ENCODE peak calls at places on chromosomes 1 and 21, in seven cellular contexts. A is transverse colon; Y is CD8-positive, alpha-beta memory T cell; W is psoas muscle; O is RWPE2; H is A549; Q is GM23248. K is an unnamed sample. For H3K4me1, the result is how much of the 10 kb centered on the place peaks cover.

GRCh38 chr1:167949770-167950169 is 12.9 kb upstream of the MPC2 start:
- DNase-seq in Y (no peak), A (no peak), O (no peak), H (no peak), Q (no peak), W (no peak), K (no peak)

GRCh38 chr1:32769524-32770220 is 47.5 kb downstream of the YARS1 start:
- DNase-seq in H (no peak), A (no peak), Q (peak), Y (no peak), W (no peak), O (no peak), K (no peak)

GRCh38 chr1:192654607-192655389 is 18.9 kb downstream of the RGS13 start:
- DNase-seq in O (no peak), H (no peak), Y (no peak), A (no peak), Q (peak), W (no peak), K (no peak)

GRCh38 chr1:94463765-94464330 is 45.7 kb downstream of the ABCD3 start:
- DNase-seq in H (peak), W (no peak), Y (no peak), A (no peak), O (no peak), Q (peak), K (peak)

GRCh38 chr1:113617438-113618141 is 141.7 kb downstream of the PHTF1 start:
- DNase-seq in Y (no peak), Q (peak), W (no peak), A (no peak), H (no peak), O (no peak), K (no peak)

GRCh38 chr1:26471498-26472329 is 526 bp upstream of the HMGN2 start:
- DNase-seq in Q (peak), A (peak), Y (peak), H (peak), W (peak), O (peak), K (no peak)

GRCh38 chr1:241440904-241441303 is 78.7 kb downstream of the FH start:
- DNase-seq in W (no peak), H (no peak), Y (no peak), O (no peak), A (no peak), Q (no peak), K (no peak)

GRCh38 chr21:38228115-38228514 is 28.7 kb upstream of the KCNJ15 start:
- DNase-seq in Q (no peak), Y (no peak), O (no peak), H (no peak), A (no peak), W (no peak), K (no peak)

GRCh38 chr1:41174170-41174569 is 67.9 kb downstream of the SCMH1 start:
- DNase-seq in W (no peak), H (no peak), Q (no peak), O (no peak), A (no peak), Y (no peak), K (no peak)

GRCh38 chr1:65431111-65431705 is 10.7 kb downstream of the LEPR start:
- DNase-seq in Q (peak), O (no peak), W (no peak), Y (no peak), A (no peak), H (no peak), K (peak)

GRCh38 chr1:9312183-9312582 is 19.5 kb downstream of the SPSB1 start:
- DNase-seq in H (no peak), Y (no peak), W (no peak), A (no peak), Q (no peak), O (no peak), K (no peak)
- H3K4me1 ChIP-seq in H (half or more), Y (under half), W (under half), A (under half), Q (under half), O (under half), K (under half)

DNA sequence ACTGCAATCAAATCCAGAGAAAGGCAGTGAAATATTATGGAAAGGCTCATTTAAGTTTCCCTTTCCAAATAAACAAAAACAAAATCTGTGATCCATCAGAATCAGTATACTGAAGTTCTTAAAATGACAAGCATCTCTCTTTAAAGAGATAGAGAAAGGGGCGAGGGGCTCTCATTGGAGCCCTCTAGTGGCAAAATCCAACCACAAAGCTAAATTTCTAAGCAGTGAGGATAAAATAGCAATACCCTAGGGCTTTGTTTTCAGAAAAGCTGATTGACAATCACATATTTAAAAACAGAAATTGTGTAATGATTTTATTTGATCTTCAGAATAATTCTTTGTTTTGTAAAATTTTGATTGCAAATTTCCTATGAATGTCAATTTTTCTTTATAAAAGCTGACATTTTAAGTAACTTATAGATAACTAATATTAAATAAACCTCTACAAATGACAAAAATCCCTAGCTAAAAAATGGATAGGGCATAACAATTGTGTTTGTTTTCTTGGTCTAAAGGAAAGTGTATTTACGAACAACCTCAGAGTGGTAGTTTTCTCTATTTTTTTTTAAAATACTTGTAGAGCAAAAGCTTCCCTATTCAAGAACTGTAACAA is 138.2 kb downstream of the COL24A1 start:
- DNase-seq in A (no peak), Y (no peak), H (peak), Q (peak), O (no peak), W (no peak), K (no peak)
- H3K4me3 ChIP-seq in A (no peak), Y (no peak), H (no peak), Q (no peak), O (no peak), W (no peak), K (no peak)

GRCh38 chr1:51669191-51669590 is 52.3 kb downstream of the OSBPL9 start:
- DNase-seq in Q (no peak), H (no peak), Y (no peak), A (no peak), W (no peak), O (no peak), K (no peak)
- H3K4me1 ChIP-seq in Q (under half), H (under half), Y (under half), A (under half), W (half or more), O (under half), K (under half)

GRCh38 chr1:1352784-1353388 is 3.7 kb upstream of the DVL1 start:
- DNase-seq in O (peak), W (no peak), H (no peak), A (no peak), Q (no peak), Y (no peak), K (no peak)

GRCh38 chr1:1353389-1354151 is 4.4 kb upstream of the DVL1 start:
- DNase-seq in O (peak), A (no peak), H (no peak), W (no peak), Q (no peak), Y (no peak), K (no peak)

GRCh38 chr1:1356166-1356795 is 2.1 kb downstream of the MXRA8 start:
- DNase-seq in Q (no peak), Y (no peak), W (peak), H (no peak), A (no peak), O (no peak), K (no peak)

GRCh38 chr1:1355376-1355775 is 3.0 kb downstream of the MXRA8 start:
- DNase-seq in O (peak), H (no peak), W (peak), A (no peak), Y (no peak), Q (peak), K (no peak)

DNA sequence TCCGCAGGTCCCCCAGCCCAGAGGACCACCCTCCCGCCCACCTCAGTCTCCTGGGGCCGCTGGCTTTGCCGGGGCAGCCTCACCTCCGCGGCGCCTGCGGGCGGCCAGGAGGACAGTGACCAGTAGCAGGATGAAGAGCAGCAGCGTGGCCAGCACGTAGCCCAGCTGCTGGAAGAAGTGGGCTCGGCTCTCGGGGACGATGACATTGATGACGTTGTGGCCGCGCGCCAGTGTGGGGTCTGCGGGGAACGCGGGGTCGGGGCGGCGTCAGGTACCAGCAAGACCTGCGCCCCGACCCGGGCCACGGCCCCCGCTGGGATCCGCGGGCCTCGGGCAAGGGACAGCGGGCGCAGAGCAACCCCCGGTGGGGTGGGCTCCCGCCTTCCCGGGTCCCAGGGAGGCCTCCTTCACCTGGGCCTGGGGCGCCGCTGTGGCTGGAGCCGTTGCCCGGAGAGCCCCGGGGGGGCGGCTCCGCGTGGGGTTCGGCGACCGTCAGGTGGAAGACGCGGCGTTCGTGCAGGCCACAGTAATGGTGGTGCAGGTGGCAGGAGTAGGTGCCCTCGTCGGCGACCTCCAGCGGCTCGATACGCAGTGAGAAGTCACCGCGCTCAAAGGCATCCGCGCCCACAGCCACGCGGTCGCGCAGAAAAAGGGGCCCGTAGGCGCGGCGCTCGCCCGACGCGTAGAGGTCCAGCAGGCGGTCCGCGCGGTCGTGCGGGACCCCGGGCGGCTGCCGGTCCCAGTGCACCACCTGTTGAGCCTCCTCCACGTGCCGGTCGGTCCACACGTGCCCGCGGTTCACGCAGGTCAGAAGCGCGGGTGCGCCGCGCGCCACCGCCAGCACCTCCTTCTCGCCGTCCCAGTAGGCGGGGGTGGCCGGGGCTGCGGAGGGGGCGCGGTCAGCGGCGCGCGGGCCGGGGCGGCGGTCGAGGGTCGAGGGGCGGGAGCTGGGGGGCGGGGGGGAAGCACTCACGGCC is 3.8 kb downstream of the MXRA8 start:
- DNase-seq in W (peak), Y (no peak), H (no peak), O (peak), Q (no peak), A (no peak), K (no peak)
- H3K4me3 ChIP-seq in W (peak), Y (no peak), H (no peak), O (no peak), Q (peak), A (no peak), K (no peak)

DNA sequence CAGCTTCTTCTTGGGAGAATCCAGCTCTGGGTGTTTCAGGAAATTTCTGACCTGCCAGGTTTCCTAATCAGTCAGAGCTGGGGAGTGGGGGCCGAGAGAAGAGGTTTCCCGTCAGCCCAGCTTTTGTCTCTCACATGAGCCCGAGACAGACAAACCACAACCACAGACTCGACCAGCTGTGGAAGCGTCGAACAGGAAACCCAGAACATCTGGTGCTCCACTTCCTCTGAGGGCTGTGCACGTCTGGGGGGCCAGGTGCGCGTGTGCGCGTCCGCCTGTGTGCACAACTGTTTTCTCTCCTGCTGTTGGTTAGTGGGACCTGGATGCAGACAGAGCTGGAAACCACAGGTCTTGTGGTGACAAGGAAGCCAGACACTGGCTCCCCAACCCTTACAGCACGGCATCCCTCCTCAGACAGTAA is 113.0 kb upstream of the SLC25A33 start:
- DNase-seq in O (no peak), Q (no peak), W (no peak), Y (peak), H (no peak), A (peak), K (peak)
- H3K4me1 ChIP-seq in O (under half), Q (under half), W (under half), Y (half or more), H (under half), A (under half), K (half or more)

DNA sequence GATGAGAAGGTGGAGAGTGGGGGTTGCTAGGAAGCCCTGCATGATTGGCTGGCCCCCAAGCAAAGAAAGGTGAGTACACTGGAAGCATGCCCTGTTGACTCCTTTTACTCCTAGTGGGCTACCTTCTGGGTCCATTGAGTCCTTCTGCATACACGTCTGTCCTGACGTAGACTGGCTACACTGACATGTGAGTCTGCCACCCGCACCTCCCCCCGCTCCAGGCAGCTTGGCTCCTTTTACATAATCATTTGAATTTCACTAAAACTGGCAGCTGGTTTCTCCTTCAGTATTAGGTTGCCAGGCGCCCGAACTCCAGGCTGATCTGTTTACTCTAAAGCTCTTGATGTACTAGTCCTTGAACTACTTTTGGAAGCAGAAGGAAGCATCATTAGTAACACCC is 8.7 kb downstream of the MRPS21 start:
- DNase-seq in Q (no peak), H (no peak), W (no peak), O (no peak), Y (no peak), A (no peak), K (no peak)
- H3K4me3 ChIP-seq in Q (no peak), H (no peak), W (no peak), O (no peak), Y (no peak), A (no peak), K (no peak)

GRCh38 chr1:8679411-8679800 is 138.0 kb downstream of the RERE start:
- DNase-seq in A (no peak), H (no peak), W (no peak), Y (no peak), Q (peak), O (no peak), K (no peak)
- H3K4me1 ChIP-seq in A (under half), H (half or more), W (under half), Y (under half), Q (under half), O (under half), K (under half)

DNA sequence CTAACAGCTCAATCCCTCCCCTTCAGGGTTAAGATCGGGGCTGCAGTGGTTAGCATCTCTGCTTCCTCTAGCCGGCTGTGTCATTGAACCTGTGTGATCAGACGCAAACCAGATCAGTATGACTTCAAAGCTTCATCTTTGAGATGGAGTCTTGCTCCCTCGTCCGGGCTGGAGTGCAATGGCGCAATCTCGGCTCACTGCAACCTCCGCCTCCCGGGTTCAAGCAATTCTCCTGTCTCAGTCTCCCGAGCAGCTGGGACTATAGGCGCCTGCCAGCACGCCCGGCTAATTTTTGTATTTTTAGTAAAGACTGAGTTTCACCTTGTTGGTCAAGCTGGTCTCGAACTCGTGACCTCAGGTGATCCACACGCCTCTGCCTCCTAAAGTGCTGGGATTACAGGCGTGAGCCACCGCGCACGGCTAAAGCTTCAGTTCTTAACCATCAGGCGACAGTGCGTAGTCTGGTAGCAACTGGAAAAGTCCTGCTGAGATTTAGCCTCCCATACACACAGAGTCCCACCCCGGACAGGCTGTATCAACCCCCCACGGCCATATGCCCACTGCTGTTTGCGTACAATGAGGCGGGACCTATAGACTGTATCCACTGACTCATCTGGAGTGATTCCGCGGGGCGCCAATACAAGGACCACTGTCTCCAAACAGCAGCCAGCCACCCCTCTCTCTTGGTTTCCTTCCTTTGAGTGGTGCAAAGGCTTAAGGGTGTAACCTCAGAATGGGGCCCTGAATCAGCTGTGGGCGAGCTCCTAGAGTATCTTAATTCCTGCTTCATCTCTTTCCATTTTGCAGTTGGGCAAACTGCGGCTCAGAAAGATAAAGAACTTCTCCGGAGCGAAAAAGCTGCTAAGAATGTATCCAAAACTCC is 23.3 kb downstream of the CELA3A start:
- DNase-seq in Q (peak), O (no peak), H (peak), W (peak), A (peak), Y (peak), K (peak)
- H3K4me3 ChIP-seq in Q (peak), O (peak), H (peak), W (peak), A (peak), Y (peak), K (peak)

K was measured in CD4-positive, alpha-beta memory T cell.